ENCODE peak calls at places on chromosome 13, in nine cellular contexts. K is EH; E is choroid plexus epithelial cell; O is activated naive CD4-positive, alpha-beta T cell treated with anti-CD3 and anti-CD28 coated beads for 36 hours; B is T-helper 2 cell; G is breast epithelium; T is nephron progenitor cell; M is NCI-H774; U is non-pigmented ciliary epithelial cell. L is an unnamed sample.

GRCh38 chr13:24502567-24503375 is 9.8 kb downstream of the PARP4 start:
- DNase-seq in K (peak), E (peak), O (no peak), B (no peak), G (no peak), T (no peak), M (no peak), U (no peak), L (peak)

GRCh38 chr13:98123176-98123575 is 19.7 kb upstream of the FARP1 start:
- DNase-seq in K (no peak), E (no peak), O (no peak), B (no peak), G (no peak), T (no peak), M (no peak), U (no peak), L (no peak)

GRCh38 chr13:31278874-31279273 is 79.1 kb downstream of the B3GLCT start:
- DNase-seq in K (no peak), E (peak), O (no peak), B (no peak), G (no peak), T (no peak), M (no peak), U (no peak), L (no peak)

GRCh38 chr13:114031631-114032030 is 57.8 kb upstream of the C13orf46 start:
- DNase-seq in K (no peak), E (no peak), O (no peak), B (no peak), G (no peak), T (no peak), M (no peak), U (no peak), L (no peak)

GRCh38 chr13:64206430-64207225 is 2791.0 kb upstream of the PCDH20 start:
- DNase-seq in K (no peak), E (no peak), O (no peak), B (no peak), G (no peak), T (no peak), M (no peak), U (no peak), L (no peak)

GRCh38 chr13:62293081-62293480 is 877.4 kb upstream of the PCDH20 start:
- DNase-seq in K (no peak), E (peak), O (no peak), B (no peak), G (no peak), T (no peak), M (no peak), U (no peak), L (peak)

GRCh38 chr13:44112700-44113329 is 233.1 kb downstream of the LACC1 start:
- DNase-seq in K (no peak), E (no peak), O (no peak), B (peak), G (no peak), T (no peak), M (no peak), U (no peak), L (no peak)

GRCh38 chr13:89497658-89498057 is 1826.5 kb downstream of the SLITRK5 start:
- DNase-seq in K (no peak), E (no peak), O (no peak), B (no peak), G (no peak), T (no peak), M (no peak), U (no peak), L (peak)

GRCh38 chr13:35478384-35479222 is 2.1 kb upstream of the MAB21L1 start:
- DNase-seq in K (peak), E (no peak), O (no peak), B (no peak), G (no peak), T (peak), M (no peak), U (no peak), L (no peak)

GRCh38 chr13:32911506-32911905 is 104.7 kb upstream of the KL start:
- DNase-seq in K (peak), E (peak), O (peak), B (no peak), G (no peak), T (peak), M (peak), U (no peak), L (peak)

GRCh38 chr13:97275265-97275664 is 53.1 kb downstream of the MBNL2 start:
- DNase-seq in K (peak), E (peak), O (no peak), B (no peak), G (no peak), T (no peak), M (no peak), U (peak), L (peak)

GRCh38 chr13:44955421-44955820 is 33.9 kb downstream of the NUFIP1 start:
- DNase-seq in K (no peak), E (no peak), O (no peak), B (no peak), G (no peak), T (no peak), M (no peak), U (no peak), L (no peak)

GRCh38 chr13:94128430-94128829 is 351.1 kb downstream of the DCT start:
- DNase-seq in K (no peak), E (no peak), O (no peak), B (no peak), G (no peak), T (no peak), M (no peak), U (no peak), L (no peak)

GRCh38 chr13:99133848-99134247 is 66.8 kb upstream of the UBAC2 start:
- DNase-seq in K (no peak), E (no peak), O (no peak), B (no peak), G (no peak), T (no peak), M (no peak), U (no peak), L (no peak)

GRCh38 chr13:41008349-41008980 is 10.7 kb downstream of the ELF1 start:
- DNase-seq in K (peak), E (peak), O (no peak), B (no peak), G (no peak), T (no peak), M (no peak), U (peak), L (peak)

GRCh38 chr13:28379371-28380083 is 115.4 kb downstream of the FLT1 start:
- DNase-seq in K (no peak), E (no peak), O (no peak), B (no peak), G (no peak), T (no peak), M (no peak), U (no peak), L (no peak)

GRCh38 chr13:32829676-32830091 is 186.5 kb upstream of the KL start:
- DNase-seq in K (peak), E (peak), O (no peak), B (no peak), G (no peak), T (no peak), M (no peak), U (no peak), L (peak)

GRCh38 chr13:23735329-23735728 is 153.9 kb downstream of the MIPEP start:
- DNase-seq in K (no peak), E (no peak), O (no peak), B (no peak), G (no peak), T (no peak), M (no peak), U (no peak), L (no peak)

GRCh38 chr13:33150146-33150545 is 133.9 kb downstream of the KL start:
- DNase-seq in K (peak), E (peak), O (no peak), B (no peak), G (no peak), T (no peak), M (no peak), U (no peak), L (no peak)

GRCh38 chr13:48487968-48488367 is 44.9 kb downstream of the RCBTB2 start:
- DNase-seq in K (no peak), E (no peak), O (no peak), B (no peak), G (no peak), T (no peak), M (no peak), U (no peak), L (no peak)

GRCh38 chr13:112270951-112271350 is 105.2 kb upstream of the SPACA7 start:
- DNase-seq in K (no peak), E (no peak), O (no peak), B (no peak), G (no peak), T (no peak), M (no peak), U (no peak), L (no peak)

GRCh38 chr13:50912851-50913250 is 3.3 kb downstream of the RNASEH2B start:
- DNase-seq in K (no peak), E (no peak), O (no peak), B (no peak), G (no peak), T (no peak), M (no peak), U (no peak), L (no peak)

GRCh38 chr13:60627071-60627686 is 230.2 kb downstream of the TDRD3 start:
- DNase-seq in K (peak), E (peak), O (peak), B (no peak), G (no peak), T (peak), M (no peak), U (peak), L (peak)

L was measured in amniotic epithelial cell.